ENCODE peak calls at places on chromosomes 13 and 19, in eight cellular contexts. E, L, Z, T, I, F, G and A are unnamed samples. For H3K9me3, the result is how much of the 10 kb centered on the place peaks cover.

GRCh38 chr13:31896427-31896826 is 135.1 kb upstream of the FRY start:
- DNase-seq in T (no peak), F (peak), E (no peak), L (no peak), G (no peak), Z (no peak), I (peak), A (peak)

GRCh38 chr13:112837371-112838037 is 131.5 kb upstream of the MCF2L start:
- DNase-seq in E (no peak), I (no peak), G (no peak), Z (no peak), L (no peak), T (no peak), F (peak), A (no peak)

GRCh38 chr19:8519388-8519787 is 5.4 kb upstream of the ZNF414 start:
- DNase-seq in E (no peak), G (no peak), T (no peak), L (no peak), I (no peak), F (no peak), Z (no peak), A (no peak)

GRCh38 chr19:5232798-5233505 is 107.7 kb downstream of the PTPRS start:
- DNase-seq in I (no peak), G (no peak), T (no peak), E (no peak), L (no peak), Z (no peak), F (peak), A (no peak)

GRCh38 chr13:99002191-99002710 is 24.4 kb upstream of the DOCK9 start:
- DNase-seq in L (no peak), I (no peak), E (no peak), T (no peak), F (no peak), G (no peak), Z (no peak), A (no peak)

GRCh38 chr19:48770223-48770622 is 14.9 kb downstream of the FGF21 start:
- DNase-seq in F (peak), I (no peak), G (no peak), E (no peak), Z (no peak), L (no peak), T (no peak), A (no peak)

GRCh38 chr19:6048808-6049405 is 61.4 kb downstream of the RFX2 start:
- DNase-seq in I (peak), Z (peak), T (no peak), L (peak), F (peak), G (peak), E (peak), A (peak)

GRCh38 chr13:62799038-62799535 is 1383.4 kb upstream of the PCDH20 start:
- DNase-seq in I (no peak), E (no peak), T (no peak), L (no peak), F (no peak), G (no peak), Z (no peak), A (no peak)

GRCh38 chr13:20773194-20774080 is at the start of gene EEF1AKMT1:
- DNase-seq in G (peak), T (peak), F (peak), L (peak), Z (peak), I (peak), E (peak), A (no peak)

GRCh38 chr13:20775961-20776360 is 2.2 kb upstream of the EEF1AKMT1 start:
- DNase-seq in Z (no peak), L (no peak), I (no peak), E (no peak), T (no peak), G (no peak), F (no peak), A (no peak)

GRCh38 chr13:20779405-20779804 is 5.6 kb upstream of the EEF1AKMT1 start:
- DNase-seq in I (no peak), F (no peak), L (no peak), Z (no peak), G (no peak), E (no peak), T (no peak), A (no peak)

GRCh38 chr13:20774746-20775145 is 985 bp upstream of the EEF1AKMT1 start:
- DNase-seq in E (no peak), G (no peak), I (no peak), F (no peak), T (no peak), Z (no peak), L (no peak), A (no peak)

GRCh38 chr13:20776751-20777150 is 3.0 kb upstream of the EEF1AKMT1 start:
- DNase-seq in I (no peak), T (no peak), G (no peak), Z (no peak), L (no peak), E (no peak), F (no peak), A (no peak)
- H3K4me3 ChIP-seq in I (no peak), T (no peak), G (no peak), Z (no peak), L (no peak), E (no peak), F (no peak), A (no peak)

DNA sequence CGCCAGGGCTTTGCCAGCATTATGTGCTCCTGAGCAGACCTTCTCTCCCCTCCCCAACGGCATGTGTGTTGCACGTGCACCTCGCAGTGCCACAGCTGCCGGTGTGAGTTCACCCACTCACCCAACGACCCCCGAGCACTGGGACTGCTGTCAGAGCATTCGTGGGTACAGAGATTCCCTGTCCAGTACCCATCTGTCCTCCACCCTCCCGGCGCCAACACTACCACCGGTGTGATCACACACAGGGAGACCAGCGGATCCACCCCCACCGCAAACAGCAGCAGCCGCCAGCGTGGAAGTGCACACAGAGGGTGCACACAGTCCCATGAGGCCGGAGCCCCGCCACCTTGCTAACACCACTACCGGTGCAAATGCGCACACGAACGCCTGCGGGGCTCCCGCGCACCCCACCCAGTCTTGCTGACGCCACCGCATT is 15.9 kb downstream of the LILRA1 start:
- DNase-seq in Z (no peak), G (no peak), L (no peak), F (no peak), I (no peak), T (no peak), E (no peak), A (no peak)
- H3K9me3 ChIP-seq in Z (under half), G (half or more), L (under half), F (under half), I (under half), T (under half), E (under half), A (under half)

GRCh38 chr13:46552888-46553520 is at the start of gene LRCH1:
- DNase-seq in E (peak), G (peak), T (peak), F (peak), L (peak), I (peak), Z (peak), A (no peak)

GRCh38 chr13:46550822-46551221 is 2.1 kb upstream of the LRCH1 start:
- DNase-seq in L (no peak), F (no peak), E (no peak), G (no peak), T (no peak), Z (no peak), I (no peak), A (no peak)

GRCh38 chr13:46553521-46553885 is 533 bp downstream of the LRCH1 start:
- DNase-seq in Z (peak), T (no peak), F (no peak), I (no peak), E (no peak), G (no peak), L (peak), A (no peak)

GRCh38 chr13:46551410-46552301 is 1.3 kb upstream of the LRCH1 start:
- DNase-seq in E (peak), L (peak), F (peak), Z (peak), I (peak), G (peak), T (peak), A (no peak)

GRCh38 chr13:46552302-46552680 is 679 bp upstream of the LRCH1 start:
- DNase-seq in L (no peak), I (no peak), F (peak), E (no peak), Z (peak), T (no peak), G (no peak), A (no peak)
- H3K27ac ChIP-seq in L (peak), I (peak), F (peak), E (peak), Z (peak), T (peak), G (peak), A (no peak)

GRCh38 chr13:60020288-60020687 is 143.4 kb downstream of the DIAPH3 start:
- DNase-seq in G (no peak), L (no peak), E (no peak), I (no peak), T (no peak), Z (no peak), F (no peak), A (no peak)
- H3K4me3 ChIP-seq in G (no peak), L (no peak), E (no peak), I (no peak), T (no peak), Z (no peak), F (no peak), A (no peak)

DNA sequence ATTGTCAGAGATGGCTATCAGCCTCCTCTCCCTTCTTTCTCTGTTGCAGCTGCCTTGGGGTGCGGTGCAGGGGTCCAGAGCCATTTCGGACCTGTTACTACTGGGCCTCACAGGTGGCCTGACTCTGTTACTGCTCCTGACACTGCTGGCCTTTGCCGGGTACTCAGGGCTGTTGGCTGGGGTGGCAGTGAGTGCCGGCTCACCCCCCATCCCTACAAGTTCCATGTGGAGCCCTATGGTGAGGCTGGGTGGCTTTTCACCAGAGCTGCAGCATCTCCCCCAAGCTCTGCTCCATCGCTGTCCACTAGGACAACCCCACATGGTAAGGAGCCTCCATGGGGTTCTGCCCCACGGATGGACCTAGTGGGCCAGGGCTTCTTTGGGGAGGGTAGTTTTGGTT is 13.7 kb upstream of the ZNF492 start:
- DNase-seq in I (no peak), E (no peak), T (no peak), Z (no peak), L (no peak), F (no peak), G (no peak), A (no peak)
- H3K9me3 ChIP-seq in I (under half), E (under half), T (under half), Z (under half), L (under half), F (under half), G (under half), A (under half)

GRCh38 chr19:34960940-34961679 is 2.9 kb downstream of the ZNF792 start:
- DNase-seq in T (no peak), F (peak), G (no peak), E (no peak), Z (no peak), L (no peak), I (no peak), A (no peak)

GRCh38 chr19:34963531-34964406 is at the start of gene ZNF792:
- DNase-seq in G (peak), T (no peak), F (peak), L (peak), I (peak), Z (peak), E (peak), A (no peak)

GRCh38 chr19:34962945-34963530 is 991 bp downstream of the ZNF792 start:
- DNase-seq in I (peak), E (no peak), F (peak), Z (peak), L (peak), T (no peak), G (no peak), A (no peak)

GRCh38 chr19:34961775-34962174 is 2.3 kb downstream of the ZNF792 start:
- DNase-seq in E (no peak), F (no peak), T (no peak), Z (no peak), I (no peak), L (no peak), G (no peak), A (no peak)

GRCh38 chr19:34962281-34962944 is 1.6 kb downstream of the ZNF792 start:
- DNase-seq in T (no peak), F (no peak), I (peak), G (no peak), L (peak), Z (peak), E (no peak), A (no peak)
- H3K27ac ChIP-seq in T (no peak), F (no peak), I (peak), G (no peak), L (peak), Z (peak), E (peak), A (no peak)

GRCh38 chr19:3692141-3693029 is 7.9 kb downstream of the PIP5K1C start:
- DNase-seq in Z (no peak), G (no peak), E (peak), F (no peak), I (no peak), T (no peak), L (peak), A (no peak)

GRCh38 chr19:3693030-3693925 is 7.0 kb downstream of the PIP5K1C start:
- DNase-seq in I (no peak), G (no peak), F (no peak), L (peak), Z (no peak), T (no peak), E (no peak), A (no peak)

GRCh38 chr19:3691726-3692125 is 8.5 kb downstream of the PIP5K1C start:
- DNase-seq in G (no peak), I (no peak), Z (no peak), F (no peak), L (no peak), T (no peak), E (no peak), A (no peak)

GRCh38 chr19:3690551-3691371 is 9.5 kb downstream of the PIP5K1C start:
- DNase-seq in L (no peak), I (no peak), F (no peak), Z (no peak), E (no peak), T (no peak), G (no peak), A (no peak)

DNA sequence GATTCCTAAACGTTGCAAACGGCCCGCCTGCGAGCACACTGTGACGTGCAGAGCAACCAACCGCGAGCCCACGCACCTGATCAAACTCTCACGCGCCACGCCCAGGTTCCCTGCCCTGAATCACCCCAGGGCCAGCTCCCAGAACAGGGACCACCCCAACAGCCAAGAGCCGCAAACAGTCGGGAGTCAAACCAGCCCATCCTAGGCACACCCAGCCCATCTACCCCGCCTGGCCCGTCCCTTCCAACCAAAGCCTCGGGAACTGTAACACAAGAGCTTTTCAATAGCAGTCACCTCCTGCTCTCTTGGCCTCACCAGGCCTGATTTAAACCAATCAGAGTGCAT is 8.9 kb downstream of the PIP5K1C start:
- DNase-seq in E (no peak), G (no peak), T (no peak), I (no peak), Z (no peak), L (peak), F (no peak), A (no peak)
- H3K4me3 ChIP-seq in E (no peak), G (no peak), T (no peak), I (no peak), Z (no peak), L (no peak), F (no peak), A (no peak)